ENCODE peak calls at places on chromosomes 3 and 15, in five cellular contexts. One of them, this sample, is unnamed.
A peak's percentile ranks its signal among the peaks of the same experiment; 100 is the strongest.

GRCh38 chr3:136943396-136943795 is 14.4 kb upstream of the IL20RB start:
- DNase-seq in H1: no peak
- DNase-seq in HepG2: no peak
- DNase-seq in K562: no peak
- DNase-seq in A549: no peak
- DNase-seq in this sample: no peak

GRCh38 chr3:4596596-4596995 is 103.4 kb downstream of the ITPR1 start:
- DNase-seq in H1: no peak
- DNase-seq in HepG2: no peak
- DNase-seq in K562: no peak
- DNase-seq in A549: no peak
- DNase-seq in this sample: no peak

GRCh38 chr3:132135628-132136333 is 101.0 kb upstream of the CPNE4 start:
- DNase-seq in H1: no peak
- DNase-seq in HepG2: peak; percentile 6
- DNase-seq in K562: no peak
- DNase-seq in A549: peak; percentile 69
- DNase-seq in this sample: peak; percentile 99

GRCh38 chr15:59364238-59364637 is 8.4 kb downstream of the MYO1E start:
- DNase-seq in H1: no peak
- DNase-seq in HepG2: no peak
- DNase-seq in K562: no peak
- DNase-seq in A549: no peak
- DNase-seq in this sample: peak; percentile 66

GRCh38 chr15:99564221-99565030 is 1.4 kb upstream of the MEF2A start:
- DNase-seq in H1: no peak
- DNase-seq in HepG2: peak; percentile 36
- DNase-seq in K562: peak; percentile 20
- DNase-seq in A549: no peak
- DNase-seq in this sample: peak; percentile 13

GRCh38 chr15:70512772-70513362 is 250.5 kb downstream of the UACA start:
- DNase-seq in H1: peak; percentile 80
- DNase-seq in HepG2: peak; percentile 47
- DNase-seq in K562: peak; percentile 75
- DNase-seq in A549: peak; percentile 67
- DNase-seq in this sample: peak; percentile 51

GRCh38 chr15:63818191-63818590 is 15.6 kb downstream of the HERC1 start:
- DNase-seq in H1: no peak
- DNase-seq in HepG2: no peak
- DNase-seq in K562: peak; percentile 85
- DNase-seq in A549: no peak
- DNase-seq in this sample: peak; percentile 22

GRCh38 chr3:177810162-177810623 is 612.9 kb upstream of the TBL1XR1 start:
- DNase-seq in H1: no peak
- DNase-seq in HepG2: peak; percentile 61
- DNase-seq in K562: no peak
- DNase-seq in A549: peak; percentile 40
- DNase-seq in this sample: peak; percentile 95

GRCh38 chr15:86263235-86263634 is 183.6 kb downstream of the AGBL1 start:
- DNase-seq in H1: no peak
- DNase-seq in HepG2: no peak
- DNase-seq in K562: no peak
- DNase-seq in A549: no peak
- DNase-seq in this sample: no peak

GRCh38 chr3:107753494-107753893 is 230.7 kb downstream of the BBX start:
- DNase-seq in H1: no peak
- DNase-seq in HepG2: peak; percentile 47
- DNase-seq in K562: peak; percentile 39
- DNase-seq in A549: peak; percentile 5
- DNase-seq in this sample: peak; percentile 30

GRCh38 chr3:59709702-59710555 is 660.1 kb upstream of the CFAP20DC start:
- DNase-seq in H1: no peak
- DNase-seq in HepG2: no peak
- DNase-seq in K562: no peak
- DNase-seq in A549: no peak
- DNase-seq in this sample: no peak

GRCh38 chr3:66047321-66048050 is 8.8 kb upstream of the MAGI1 start:
- DNase-seq in H1: no peak
- DNase-seq in HepG2: peak; percentile 62
- DNase-seq in K562: no peak
- DNase-seq in A549: no peak
- DNase-seq in this sample: peak; percentile 80

GRCh38 chr15:27353837-27354236 is 382.9 kb downstream of the GABRG3 start:
- DNase-seq in H1: no peak
- DNase-seq in HepG2: no peak
- DNase-seq in K562: peak; percentile 40
- DNase-seq in A549: no peak
- DNase-seq in this sample: no peak

GRCh38 chr15:27359586-27359985 is 388.6 kb downstream of the GABRG3 start:
- DNase-seq in H1: no peak
- DNase-seq in HepG2: no peak
- DNase-seq in K562: no peak
- DNase-seq in A549: no peak
- DNase-seq in this sample: no peak

GRCh38 chr15:27361418-27361817 is 390.4 kb downstream of the GABRG3 start:
- DNase-seq in H1: no peak
- DNase-seq in HepG2: no peak
- DNase-seq in K562: no peak
- DNase-seq in A549: no peak
- DNase-seq in this sample: no peak

GRCh38 chr15:27358751-27359434 is 387.9 kb downstream of the GABRG3 start:
- DNase-seq in H1: peak; percentile 90
- DNase-seq in HepG2: peak; percentile 5
- DNase-seq in K562: peak; percentile 63
- DNase-seq in A549: no peak
- DNase-seq in this sample: no peak
- TF ChIP-seq MAFK in H1: no peak
- TF ChIP-seq MAFK in HepG2: no peak
- TF ChIP-seq MAFK in K562: no peak
- TF ChIP-seq MAFK in A549: no peak
- TF ChIP-seq MAFK in this sample: no peak

GRCh38 chr3:152051501-152052404 is 178.3 kb downstream of the SUCNR1 start:
- DNase-seq in H1: no peak
- DNase-seq in HepG2: peak; percentile 5
- DNase-seq in K562: peak; percentile 19
- DNase-seq in A549: no peak
- DNase-seq in this sample: peak; percentile 69

GRCh38 chr3:152054315-152054714 is 180.9 kb downstream of the SUCNR1 start:
- DNase-seq in H1: no peak
- DNase-seq in HepG2: no peak
- DNase-seq in K562: no peak
- DNase-seq in A549: no peak
- DNase-seq in this sample: no peak

GRCh38 chr3:152053876-152054275 is 180.4 kb downstream of the SUCNR1 start:
- DNase-seq in H1: no peak
- DNase-seq in HepG2: no peak
- DNase-seq in K562: no peak
- DNase-seq in A549: no peak
- DNase-seq in this sample: no peak

GRCh38 chr3:152048826-152049225 is 175.4 kb downstream of the SUCNR1 start:
- DNase-seq in H1: no peak
- DNase-seq in HepG2: no peak
- DNase-seq in K562: no peak
- DNase-seq in A549: no peak
- DNase-seq in this sample: no peak

GRCh38 chr3:152050782-152051405 is 177.5 kb downstream of the SUCNR1 start:
- DNase-seq in H1: no peak
- DNase-seq in HepG2: no peak
- DNase-seq in K562: no peak
- DNase-seq in A549: no peak
- DNase-seq in this sample: peak; percentile 38
- TF ChIP-seq MAFK in H1: no peak
- TF ChIP-seq MAFK in HepG2: no peak
- TF ChIP-seq MAFK in K562: no peak
- TF ChIP-seq MAFK in A549: no peak
- TF ChIP-seq MAFK in this sample: no peak

DNA sequence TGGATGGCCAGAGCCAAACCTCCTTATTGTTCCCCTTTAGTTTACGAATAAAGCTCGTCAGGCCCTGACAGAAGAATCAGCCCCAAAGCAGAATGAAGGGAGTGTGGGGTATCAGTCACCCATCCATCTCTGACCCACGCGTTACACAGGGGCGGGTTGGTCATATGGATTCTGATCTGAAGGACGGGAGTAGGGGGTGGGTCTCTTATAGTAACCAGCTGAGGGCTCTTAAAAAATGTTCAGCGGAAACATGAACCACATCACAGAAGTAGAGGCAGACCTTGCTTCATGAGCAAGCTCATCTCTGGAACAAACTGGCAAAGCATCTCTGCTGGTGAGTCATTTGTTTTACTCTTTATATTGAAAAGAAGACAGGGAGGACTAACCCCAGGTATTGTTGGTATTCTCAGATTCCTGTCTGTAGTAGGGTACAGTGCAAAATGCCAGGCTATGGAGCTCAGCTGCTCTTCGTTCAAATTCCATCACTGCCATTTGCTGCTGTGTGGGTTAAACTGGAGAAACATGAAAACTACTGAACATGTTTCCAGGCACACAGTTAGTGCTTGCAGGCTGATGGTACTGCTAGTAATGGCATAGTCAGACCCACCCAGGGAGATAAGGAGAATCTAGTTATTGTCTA is at the start of gene CXCR6:
- DNase-seq in H1: no peak
- DNase-seq in HepG2: no peak
- DNase-seq in K562: no peak
- DNase-seq in A549: no peak
- DNase-seq in this sample: peak; percentile 33
- TF ChIP-seq MAFK in H1: no peak
- TF ChIP-seq MAFK in HepG2: no peak
- TF ChIP-seq MAFK in K562: no peak
- TF ChIP-seq MAFK in A549: no peak
- TF ChIP-seq MAFK in this sample: no peak

GRCh38 chr3:141452045-141452444 is 34.8 kb upstream of the RASA2 start:
- DNase-seq in H1: no peak
- DNase-seq in HepG2: peak; percentile 59
- DNase-seq in K562: peak; percentile 83
- DNase-seq in A549: peak; percentile 38
- DNase-seq in this sample: peak; percentile 80
- TF ChIP-seq MAFK in H1: no peak
- TF ChIP-seq MAFK in HepG2: no peak
- TF ChIP-seq MAFK in K562: no peak
- TF ChIP-seq MAFK in A549: no peak
- TF ChIP-seq MAFK in this sample: no peak

GRCh38 chr3:15382405-15382923 is 44.9 kb downstream of the METTL6 start:
- DNase-seq in H1: no peak
- DNase-seq in HepG2: no peak
- DNase-seq in K562: no peak
- DNase-seq in A549: no peak
- DNase-seq in this sample: no peak
- TF ChIP-seq MAFK in H1: no peak
- TF ChIP-seq MAFK in HepG2: no peak
- TF ChIP-seq MAFK in K562: no peak
- TF ChIP-seq MAFK in A549: no peak
- TF ChIP-seq MAFK in this sample: no peak

DNA sequence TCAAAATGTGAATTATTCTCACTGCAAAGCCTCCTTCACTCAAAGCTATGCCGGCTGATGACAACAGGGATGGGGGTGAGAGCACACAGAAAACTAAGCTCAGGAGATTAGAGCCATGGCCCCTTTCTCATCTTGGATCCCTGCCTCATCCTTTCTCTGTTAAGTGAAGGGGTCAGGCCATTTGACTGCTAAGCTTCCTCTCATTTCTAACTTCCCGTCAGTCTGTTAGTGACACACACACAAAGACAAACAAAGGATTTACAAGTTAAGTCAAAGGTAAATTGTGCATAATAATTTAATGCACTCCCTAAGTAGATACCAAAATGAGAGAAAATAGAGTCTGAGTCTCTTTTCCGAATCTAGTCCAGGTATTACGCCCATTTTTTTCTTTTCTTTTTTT is 1.2 kb downstream of the SS18L2 start:
- DNase-seq in H1: no peak
- DNase-seq in HepG2: no peak
- DNase-seq in K562: no peak
- DNase-seq in A549: no peak
- DNase-seq in this sample: no peak
- TF ChIP-seq MAFK in H1: no peak
- TF ChIP-seq MAFK in HepG2: no peak
- TF ChIP-seq MAFK in K562: no peak
- TF ChIP-seq MAFK in A549: no peak
- TF ChIP-seq MAFK in this sample: no peak

GRCh38 chr3:149634573-149634972 is 23.3 kb downstream of the WWTR1 start:
- DNase-seq in H1: no peak
- DNase-seq in HepG2: peak; percentile 56
- DNase-seq in K562: no peak
- DNase-seq in A549: no peak
- DNase-seq in this sample: no peak
- TF ChIP-seq MAFK in H1: no peak
- TF ChIP-seq MAFK in HepG2: no peak
- TF ChIP-seq MAFK in K562: no peak
- TF ChIP-seq MAFK in A549: no peak
- TF ChIP-seq MAFK in this sample: no peak

DNA sequence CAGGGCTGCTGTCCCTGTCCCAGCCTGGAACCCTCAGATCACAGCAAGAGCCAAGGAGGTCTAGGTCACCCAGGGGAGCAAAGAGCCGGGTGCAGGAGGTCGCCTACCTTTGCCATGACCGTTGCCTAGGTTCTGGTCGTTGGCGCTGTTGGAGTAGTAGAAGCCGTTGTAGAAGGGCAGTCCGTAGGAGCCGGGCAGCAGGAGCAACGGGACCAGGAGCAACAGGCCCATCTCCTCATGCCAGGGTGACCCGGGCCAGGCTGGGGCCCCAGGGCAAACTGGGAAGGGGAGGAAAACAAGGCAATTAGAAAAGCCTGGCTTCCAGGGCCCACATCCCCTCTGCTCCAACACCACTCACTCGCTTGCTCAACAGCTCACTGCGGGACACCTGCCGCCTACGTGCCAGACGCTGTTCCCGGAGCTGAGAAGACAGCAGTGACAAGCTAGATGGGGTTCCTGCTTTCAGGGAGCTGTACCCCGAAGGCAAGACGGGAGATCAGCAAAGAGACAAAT is 8.2 kb downstream of the HAPLN3 start:
- DNase-seq in H1: no peak
- DNase-seq in HepG2: no peak
- DNase-seq in K562: no peak
- DNase-seq in A549: no peak
- DNase-seq in this sample: no peak
- TF ChIP-seq MAFK in H1: no peak
- TF ChIP-seq MAFK in HepG2: no peak
- TF ChIP-seq MAFK in K562: no peak
- TF ChIP-seq MAFK in A549: no peak
- TF ChIP-seq MAFK in this sample: no peak

GRCh38 chr15:75570119-75570518 is 9.0 kb downstream of the PTPN9 start:
- DNase-seq in H1: no peak
- DNase-seq in HepG2: no peak
- DNase-seq in K562: no peak
- DNase-seq in A549: no peak
- DNase-seq in this sample: no peak

GRCh38 chr15:75561888-75562287 is 17.2 kb downstream of the PTPN9 start:
- DNase-seq in H1: no peak
- DNase-seq in HepG2: no peak
- DNase-seq in K562: no peak
- DNase-seq in A549: no peak
- DNase-seq in this sample: no peak

GRCh38 chr15:75565062-75565970 is 13.8 kb downstream of the PTPN9 start:
- DNase-seq in H1: no peak
- DNase-seq in HepG2: no peak
- DNase-seq in K562: no peak
- DNase-seq in A549: no peak
- DNase-seq in this sample: peak; percentile 55
- TF ChIP-seq MAFK in H1: no peak
- TF ChIP-seq MAFK in HepG2: no peak
- TF ChIP-seq MAFK in K562: no peak
- TF ChIP-seq MAFK in A549: no peak
- TF ChIP-seq MAFK in this sample: no peak